ENCODE peak calls at places on chromosomes 1 and 21, in seven cellular contexts. One of them, this sample, is unnamed.

GRCh38 chr1:203440780-203441179 is 34.8 kb upstream of the PRELP start:
- DNase-seq in GM12891: no peak
- DNase-seq in K562: peak; percentile 24
- DNase-seq in GM12878: no peak
- DNase-seq in H1: no peak
- DNase-seq in HepG2: no peak
- DNase-seq in SK-N-SH: peak; percentile 61
- DNase-seq in this sample: no peak

GRCh38 chr1:59393211-59394180 is 96.6 kb downstream of the FGGY start:
- DNase-seq in GM12891: no peak
- DNase-seq in K562: peak; percentile 73
- DNase-seq in GM12878: no peak
- DNase-seq in H1: no peak
- DNase-seq in HepG2: peak; percentile 50
- DNase-seq in SK-N-SH: no peak
- DNase-seq in this sample: no peak

GRCh38 chr1:167898578-167899222 is 15.2 kb downstream of the ADCY10 start:
- DNase-seq in GM12891: no peak
- DNase-seq in K562: peak; percentile 52
- DNase-seq in GM12878: no peak
- DNase-seq in H1: no peak
- DNase-seq in HepG2: no peak
- DNase-seq in SK-N-SH: no peak
- DNase-seq in this sample: no peak

GRCh38 chr1:112316254-112316653 is 79.8 kb upstream of the CTTNBP2NL start:
- DNase-seq in GM12891: no peak
- DNase-seq in K562: no peak
- DNase-seq in GM12878: no peak
- DNase-seq in H1: no peak
- DNase-seq in HepG2: no peak
- DNase-seq in SK-N-SH: no peak
- DNase-seq in this sample: no peak

GRCh38 chr1:13700521-13701273 is 709 bp downstream of the PRDM2 start:
- DNase-seq in GM12891: no peak
- DNase-seq in K562: peak; percentile 19
- DNase-seq in GM12878: no peak
- DNase-seq in H1: no peak
- DNase-seq in HepG2: no peak
- DNase-seq in SK-N-SH: no peak
- DNase-seq in this sample: peak; percentile 50

GRCh38 chr1:3904006-3904842 is 4.2 kb upstream of the C1orf174 start:
- DNase-seq in GM12891: no peak
- DNase-seq in K562: no peak
- DNase-seq in GM12878: no peak
- DNase-seq in H1: no peak
- DNase-seq in HepG2: no peak
- DNase-seq in SK-N-SH: no peak
- DNase-seq in this sample: no peak

GRCh38 chr1:101101362-101101761 is 75.8 kb upstream of the DPH5 start:
- DNase-seq in GM12891: no peak
- DNase-seq in K562: no peak
- DNase-seq in GM12878: no peak
- DNase-seq in H1: no peak
- DNase-seq in HepG2: no peak
- DNase-seq in SK-N-SH: no peak
- DNase-seq in this sample: no peak

GRCh38 chr1:40646385-40646784 is 19.1 kb downstream of the RIMS3 start:
- DNase-seq in GM12891: no peak
- DNase-seq in K562: no peak
- DNase-seq in GM12878: no peak
- DNase-seq in H1: no peak
- DNase-seq in HepG2: peak; percentile 55
- DNase-seq in SK-N-SH: no peak
- DNase-seq in this sample: no peak

GRCh38 chr1:99749504-99749903 is 16.9 kb downstream of the FRRS1 start:
- DNase-seq in GM12891: no peak
- DNase-seq in K562: no peak
- DNase-seq in GM12878: no peak
- DNase-seq in H1: no peak
- DNase-seq in HepG2: no peak
- DNase-seq in SK-N-SH: no peak
- DNase-seq in this sample: no peak

GRCh38 chr1:82586473-82586872 is 785.7 kb downstream of the ADGRL2 start:
- DNase-seq in GM12891: no peak
- DNase-seq in K562: no peak
- DNase-seq in GM12878: no peak
- DNase-seq in H1: no peak
- DNase-seq in HepG2: no peak
- DNase-seq in SK-N-SH: no peak
- DNase-seq in this sample: no peak

GRCh38 chr1:1432951-1433803 is 2.3 kb upstream of the VWA1 start:
- DNase-seq in GM12891: peak; percentile 39
- DNase-seq in K562: peak; percentile 90
- DNase-seq in GM12878: no peak
- DNase-seq in H1: no peak
- DNase-seq in HepG2: peak; percentile 96
- DNase-seq in SK-N-SH: peak; percentile 39
- DNase-seq in this sample: peak; percentile 37

GRCh38 chr1:162011337-162012012 is 12.2 kb downstream of the OLFML2B start:
- DNase-seq in GM12891: no peak
- DNase-seq in K562: no peak
- DNase-seq in GM12878: no peak
- DNase-seq in H1: no peak
- DNase-seq in HepG2: no peak
- DNase-seq in SK-N-SH: no peak
- DNase-seq in this sample: no peak

GRCh38 chr21:42424848-42425602 is 21.3 kb downstream of the UBASH3A start:
- DNase-seq in GM12891: no peak
- DNase-seq in K562: no peak
- DNase-seq in GM12878: no peak
- DNase-seq in H1: no peak
- DNase-seq in HepG2: no peak
- DNase-seq in SK-N-SH: no peak
- DNase-seq in this sample: no peak

GRCh38 chr1:94820918-94821317 is 761 bp downstream of the SLC44A3 start:
- DNase-seq in GM12891: no peak
- DNase-seq in K562: no peak
- DNase-seq in GM12878: no peak
- DNase-seq in H1: no peak
- DNase-seq in HepG2: no peak
- DNase-seq in SK-N-SH: no peak
- DNase-seq in this sample: no peak

GRCh38 chr1:109356959-109357358 is 40.8 kb downstream of the SORT1 start:
- DNase-seq in GM12891: no peak
- DNase-seq in K562: no peak
- DNase-seq in GM12878: no peak
- DNase-seq in H1: no peak
- DNase-seq in HepG2: no peak
- DNase-seq in SK-N-SH: no peak
- DNase-seq in this sample: no peak

GRCh38 chr1:224769987-224770693 is 154.0 kb downstream of the CNIH3 start:
- DNase-seq in GM12891: no peak
- DNase-seq in K562: no peak
- DNase-seq in GM12878: no peak
- DNase-seq in H1: no peak
- DNase-seq in HepG2: peak; percentile 9
- DNase-seq in SK-N-SH: no peak
- DNase-seq in this sample: no peak

GRCh38 chr1:203128691-203129500 is 1.4 kb downstream of the ADORA1 start:
- DNase-seq in GM12891: no peak
- DNase-seq in K562: no peak
- DNase-seq in GM12878: no peak
- DNase-seq in H1: no peak
- DNase-seq in HepG2: no peak
- DNase-seq in SK-N-SH: no peak
- DNase-seq in this sample: peak; percentile 7

GRCh38 chr1:25619101-25619890 is 2.7 kb downstream of the MAN1C1 start:
- DNase-seq in GM12891: no peak
- DNase-seq in K562: peak; percentile 44
- DNase-seq in GM12878: no peak
- DNase-seq in H1: peak; percentile 41
- DNase-seq in HepG2: no peak
- DNase-seq in SK-N-SH: peak; percentile 79
- DNase-seq in this sample: no peak

GRCh38 chr1:61287734-61288133 is 205.4 kb downstream of the NFIA start:
- DNase-seq in GM12891: no peak
- DNase-seq in K562: no peak
- DNase-seq in GM12878: no peak
- DNase-seq in H1: no peak
- DNase-seq in HepG2: peak; percentile 9
- DNase-seq in SK-N-SH: no peak
- DNase-seq in this sample: no peak

GRCh38 chr1:1758692-1759455 is 19.4 kb downstream of the NADK start:
- DNase-seq in GM12891: no peak
- DNase-seq in K562: peak; percentile 98
- DNase-seq in GM12878: no peak
- DNase-seq in H1: no peak
- DNase-seq in HepG2: no peak
- DNase-seq in SK-N-SH: no peak
- DNase-seq in this sample: no peak

GRCh38 chr1:180182721-180183311 is 28.1 kb downstream of the QSOX1 start:
- DNase-seq in GM12891: no peak
- DNase-seq in K562: no peak
- DNase-seq in GM12878: no peak
- DNase-seq in H1: no peak
- DNase-seq in HepG2: no peak
- DNase-seq in SK-N-SH: no peak
- DNase-seq in this sample: no peak

DNA sequence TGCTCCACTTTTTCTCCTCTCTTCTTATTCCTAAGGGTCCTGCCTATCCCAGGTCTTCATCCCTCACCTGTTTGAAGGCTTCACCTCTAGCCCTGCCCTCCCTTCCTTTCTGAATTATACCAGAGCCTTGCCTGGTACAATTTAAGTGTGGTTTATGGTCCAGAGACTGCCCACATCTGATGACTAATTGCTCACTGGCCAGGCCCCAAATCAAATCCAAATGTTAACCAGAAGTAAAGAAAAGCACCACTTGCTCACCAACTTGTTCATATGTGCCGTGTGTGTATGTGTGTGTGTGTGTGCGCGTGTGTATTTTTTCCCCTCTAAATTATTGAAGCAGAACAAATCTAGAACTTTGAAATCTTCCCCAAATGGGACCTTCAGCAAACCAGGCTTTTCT is 26.4 kb downstream of the MYOM3 start:
- DNase-seq in GM12891: no peak
- DNase-seq in K562: no peak
- DNase-seq in GM12878: no peak
- DNase-seq in H1: no peak
- DNase-seq in HepG2: no peak
- DNase-seq in SK-N-SH: no peak
- DNase-seq in this sample: no peak
- TF ChIP-seq TAF1 in GM12891: no peak
- TF ChIP-seq TAF1 in K562: no peak
- TF ChIP-seq TAF1 in GM12878: no peak
- TF ChIP-seq TAF1 in H1: no peak
- TF ChIP-seq TAF1 in HepG2: no peak
- TF ChIP-seq TAF1 in SK-N-SH: no peak
- TF ChIP-seq TAF1 in this sample: no peak

DNA sequence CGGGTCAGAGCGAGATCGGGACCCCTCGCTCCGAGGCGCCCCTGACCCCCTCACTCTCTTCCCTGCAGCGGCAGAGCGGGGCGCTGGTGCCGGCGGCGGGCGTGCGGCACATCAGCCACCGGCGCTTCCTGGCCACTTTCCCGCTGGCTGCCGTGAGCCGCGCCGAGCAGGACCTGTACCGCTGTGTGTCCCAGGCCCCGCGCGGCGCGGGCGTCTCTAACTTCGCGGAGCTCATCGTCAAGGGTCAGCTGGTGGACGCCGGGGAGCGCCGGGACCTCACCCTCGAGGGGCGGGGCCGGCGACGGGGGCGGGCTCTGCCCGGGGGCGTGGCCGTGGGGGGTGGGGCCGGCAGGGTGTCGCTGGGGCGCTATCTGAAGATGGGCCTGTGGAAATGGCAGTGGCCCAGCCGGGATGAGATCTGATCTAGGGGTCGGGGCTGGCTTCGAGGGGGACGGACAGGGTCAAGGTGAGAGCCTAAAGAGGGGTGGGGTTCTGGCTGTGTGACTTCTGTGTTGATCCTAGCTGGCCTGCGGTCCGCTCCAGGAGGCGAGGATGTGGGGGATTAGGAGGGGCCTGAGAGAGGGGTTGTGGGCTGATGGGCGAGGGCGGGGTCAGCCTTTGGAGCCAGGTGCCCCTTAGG is 23.6 kb downstream of the PTPRU start:
- DNase-seq in GM12891: no peak
- DNase-seq in K562: peak; percentile 84
- DNase-seq in GM12878: no peak
- DNase-seq in H1: no peak
- DNase-seq in HepG2: no peak
- DNase-seq in SK-N-SH: peak; percentile 91
- DNase-seq in this sample: peak; percentile 43
- TF ChIP-seq POLR2AphosphoS5 in GM12891: no peak
- TF ChIP-seq POLR2AphosphoS5 in K562: no peak
- TF ChIP-seq POLR2AphosphoS5 in GM12878: no peak
- TF ChIP-seq POLR2AphosphoS5 in H1: no peak
- TF ChIP-seq POLR2AphosphoS5 in HepG2: no peak
- TF ChIP-seq POLR2AphosphoS5 in SK-N-SH: no peak
- TF ChIP-seq POLR2AphosphoS5 in this sample: no peak

DNA sequence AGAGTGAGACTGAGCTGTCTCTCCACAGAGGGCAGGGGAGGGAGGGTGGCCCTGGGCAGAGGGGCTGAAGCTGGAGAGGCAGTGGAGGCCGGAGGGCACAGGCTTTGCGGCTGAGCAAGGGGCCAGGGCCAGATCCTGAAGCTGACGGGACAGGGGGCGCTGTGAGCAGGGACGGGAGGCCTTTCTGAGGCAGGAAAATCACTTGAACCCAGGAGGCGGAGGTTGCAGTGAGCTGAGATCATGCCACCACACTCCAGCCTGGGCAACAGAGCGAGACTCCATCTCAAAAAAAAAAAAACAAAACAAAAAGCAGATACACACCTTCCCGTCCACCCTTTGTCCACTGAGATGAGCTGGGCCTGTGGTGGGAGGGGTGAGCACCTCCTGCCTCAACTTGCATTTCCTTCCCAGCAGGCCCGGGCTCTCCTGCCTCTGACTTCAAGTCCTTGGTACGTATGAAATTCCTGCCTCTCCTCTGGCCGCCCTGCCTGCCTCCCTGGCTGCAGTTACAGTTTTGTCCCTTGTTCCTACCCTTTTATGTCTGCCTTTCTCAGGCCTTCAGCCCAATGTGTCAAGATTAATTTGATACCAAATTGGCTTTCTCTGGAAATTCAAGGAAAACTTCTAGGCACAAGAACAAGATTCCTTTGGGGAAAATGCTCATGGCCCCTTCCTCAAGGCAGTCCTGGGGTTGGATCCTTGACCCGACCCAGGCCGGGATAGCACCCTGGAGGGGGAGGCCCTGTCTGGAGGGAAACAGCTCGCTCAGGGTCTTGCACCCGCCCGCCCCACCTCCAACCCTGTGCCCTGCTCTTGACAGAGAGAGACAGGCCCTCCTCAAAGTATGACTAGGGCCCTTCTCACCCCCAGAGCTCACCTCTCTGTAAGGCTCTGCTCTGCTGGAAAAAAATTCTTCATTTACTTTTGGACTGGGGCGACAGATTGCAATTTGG is 11.2 kb upstream of the ADAMTSL4 start:
- DNase-seq in GM12891: no peak
- DNase-seq in K562: peak; percentile 48
- DNase-seq in GM12878: no peak
- DNase-seq in H1: no peak
- DNase-seq in HepG2: no peak
- DNase-seq in SK-N-SH: no peak
- DNase-seq in this sample: no peak
- TF ChIP-seq TAF1 in GM12891: no peak
- TF ChIP-seq TAF1 in K562: no peak
- TF ChIP-seq TAF1 in GM12878: no peak
- TF ChIP-seq TAF1 in H1: no peak
- TF ChIP-seq TAF1 in HepG2: no peak
- TF ChIP-seq TAF1 in SK-N-SH: no peak
- TF ChIP-seq TAF1 in this sample: no peak

GRCh38 chr1:68116643-68117235 is 66.3 kb upstream of the DIRAS3 start:
- DNase-seq in GM12891: no peak
- DNase-seq in K562: peak; percentile 66
- DNase-seq in GM12878: no peak
- DNase-seq in H1: no peak
- DNase-seq in HepG2: peak; percentile 30
- DNase-seq in SK-N-SH: peak; percentile 44
- DNase-seq in this sample: peak; percentile 12
- TF ChIP-seq POLR2AphosphoS5 in GM12891: no peak
- TF ChIP-seq POLR2AphosphoS5 in K562: no peak
- TF ChIP-seq POLR2AphosphoS5 in GM12878: no peak
- TF ChIP-seq POLR2AphosphoS5 in H1: no peak
- TF ChIP-seq POLR2AphosphoS5 in HepG2: no peak
- TF ChIP-seq POLR2AphosphoS5 in SK-N-SH: no peak
- TF ChIP-seq POLR2AphosphoS5 in this sample: no peak

This sample was measured in GM12892.